ENCODE peak calls at places on chromosome 22, in four cellular contexts. O, P, U and V are unnamed samples.

GRCh38 chr22:36738416-36739020 is 35.0 kb upstream of the CACNG2 start:
- DNase-seq in O (no peak), P (no peak), U (no peak), V (no peak)

GRCh38 chr22:36850682-36851081 is 10.1 kb upstream of the NCF4 start:
- DNase-seq in O (no peak), P (no peak), U (no peak), V (no peak)

GRCh38 chr22:44702479-44703219 is 645 bp downstream of the PRR5 start:
- DNase-seq in O (no peak), P (no peak), U (no peak), V (no peak)

GRCh38 chr22:30823015-30823370 is 128.3 kb downstream of the OSBP2 start:
- DNase-seq in O (no peak), P (no peak), U (no peak), V (no peak)

GRCh38 chr22:21857501-21857914 is 9.9 kb downstream of the MAPK1 start:
- DNase-seq in O (no peak), P (no peak), U (no peak), V (no peak)

GRCh38 chr22:41524809-41525449 is 19.3 kb downstream of the POLR3H start:
- DNase-seq in O (no peak), P (no peak), U (no peak), V (no peak)

GRCh38 chr22:19878461-19879247 is 24.0 kb upstream of the GNB1L start:
- DNase-seq in O (no peak), P (no peak), U (peak; percentile 75), V (no peak)

GRCh38 chr22:39351689-39352214 is 2.0 kb downstream of the SYNGR1 start:
- DNase-seq in O (no peak), P (no peak), U (peak; percentile 50), V (no peak)

GRCh38 chr22:30602049-30602448 is 4.9 kb upstream of the TCN2 start:
- DNase-seq in O (peak; percentile 44), P (no peak), U (peak; percentile 42), V (peak; percentile 47)

GRCh38 chr22:44293034-44293433 is 19.7 kb downstream of the SHISAL1 start:
- DNase-seq in O (no peak), P (no peak), U (no peak), V (no peak)

GRCh38 chr22:20015971-20016733 is 471 bp downstream of the ARVCF start:
- DNase-seq in O (no peak), P (no peak), U (no peak), V (no peak)

GRCh38 chr22:24693359-24693758 is 81.2 kb downstream of the PIWIL3 start:
- DNase-seq in O (no peak), P (no peak), U (no peak), V (no peak)